ENCODE peak calls at places on chromosomes 6 and 20, in nine cellular contexts. W, K, S, E, I, M, Y, V and C are unnamed samples.

GRCh38 chr6:41713650-41714291 is 21.6 kb downstream of the TFEB start:
- DNase-seq in E (no peak), I (peak; percentile 70), W (no peak), S (no peak), V (peak; percentile 81), M (no peak), K (no peak), Y (no peak), C (no peak)

GRCh38 chr6:79079425-79080130 is 1.5 kb upstream of the PHIP start:
- DNase-seq in K (no peak), S (no peak), W (no peak), M (peak; percentile 70), E (peak; percentile 29), I (no peak), V (no peak), Y (no peak), C (no peak)

GRCh38 chr6:36888654-36889481 is 3.1 kb downstream of the C6orf89 start:
- DNase-seq in E (no peak), Y (no peak), V (no peak), M (no peak), K (peak; percentile 44), W (no peak), I (no peak), S (no peak), C (no peak)

GRCh38 chr6:116557863-116558262 is 4.3 kb downstream of the CALHM4 start:
- DNase-seq in Y (no peak), M (no peak), V (no peak), K (no peak), W (no peak), I (no peak), E (peak; percentile 96), S (peak; percentile 82), C (peak; percentile 84)

GRCh38 chr6:10837692-10837996 is 695 bp downstream of the MAK start:
- DNase-seq in V (peak; percentile 28), W (no peak), E (no peak), S (no peak), Y (no peak), M (peak; percentile 4), K (no peak), I (no peak), C (no peak)

GRCh38 chr20:35503841-35504460 is 25.5 kb downstream of the C20orf173 start:
- DNase-seq in V (no peak), I (no peak), K (no peak), S (no peak), W (peak; percentile 31), E (no peak), M (peak; percentile 91), Y (no peak), C (no peak)

GRCh38 chr6:38974389-38975133 is 74.0 kb upstream of the GLP1R start:
- DNase-seq in Y (no peak), M (no peak), W (no peak), V (no peak), I (no peak), E (peak; percentile 4), S (no peak), K (no peak), C (no peak)

GRCh38 chr6:7522873-7523272 is 18.6 kb upstream of the DSP start:
- DNase-seq in M (no peak), Y (no peak), V (no peak), S (no peak), W (no peak), K (no peak), I (no peak), E (no peak), C (no peak)

GRCh38 chr6:45003961-45004360 is 324.2 kb upstream of the RUNX2 start:
- DNase-seq in S (no peak), V (no peak), W (no peak), Y (no peak), K (no peak), E (no peak), M (no peak), I (no peak), C (no peak)

GRCh38 chr20:25865715-25866656 is 169.3 kb upstream of the ZNF337 start:
- DNase-seq in W (peak; percentile 90), V (peak; percentile 49), Y (peak; percentile 76), S (no peak), E (peak; percentile 70), M (peak; percentile 89), I (peak; percentile 79), K (peak; percentile 53), C (peak; percentile 69)

GRCh38 chr6:136786708-136787107 is 5.6 kb downstream of the MAP3K5 start:
- DNase-seq in M (no peak), K (no peak), W (no peak), E (no peak), I (no peak), Y (no peak), S (no peak), V (no peak), C (no peak)

GRCh38 chr20:59051666-59052065 is 9.1 kb upstream of the PRELID3B start:
- DNase-seq in E (no peak), S (no peak), W (no peak), K (no peak), Y (no peak), I (no peak), V (no peak), M (no peak), C (no peak)

GRCh38 chr6:17454316-17455005 is 61.1 kb downstream of the CAP2 start:
- DNase-seq in V (no peak), W (no peak), K (no peak), I (no peak), M (no peak), S (no peak), E (peak; percentile 91), Y (no peak), C (no peak)

GRCh38 chr20:50624351-50625016 is 66.9 kb downstream of the RIPOR3 start:
- DNase-seq in E (no peak), W (no peak), M (peak; percentile 46), S (no peak), V (no peak), I (no peak), Y (no peak), K (peak; percentile 64), C (no peak)

GRCh38 chr6:87393026-87393622 is 14.6 kb upstream of the CFAP206 start:
- DNase-seq in V (peak; percentile 26), Y (peak; percentile 56), K (peak; percentile 64), M (peak; percentile 76), W (no peak), E (peak; percentile 76), I (no peak), S (peak; percentile 12), C (peak; percentile 33)

GRCh38 chr6:34392497-34393190 is at the start of gene NUDT3:
- DNase-seq in K (peak; percentile 90), V (peak; percentile 98), I (peak; percentile 97), Y (peak; percentile 95), S (peak; percentile 90), M (peak; percentile 96), W (peak; percentile 93), E (peak; percentile 91), C (peak; percentile 79)

GRCh38 chr6:152206072-152206818 is 398.8 kb downstream of the ESR1 start:
- DNase-seq in W (no peak), M (no peak), Y (no peak), K (no peak), E (peak; percentile 9), I (peak; percentile 56), V (no peak), S (peak; percentile 7), C (peak; percentile 3)

GRCh38 chr20:57610261-57610952 is 9.8 kb downstream of the ZBP1 start:
- DNase-seq in S (no peak), V (no peak), M (no peak), I (peak; percentile 45), Y (no peak), K (no peak), W (no peak), E (no peak), C (no peak)

GRCh38 chr6:64330694-64331309 is 695.2 kb downstream of the PHF3 start:
- DNase-seq in E (peak; percentile 32), K (no peak), V (no peak), Y (peak; percentile 48), S (no peak), M (peak; percentile 46), W (peak; percentile 69), I (peak; percentile 85), C (peak; percentile 39)

GRCh38 chr6:131673184-131673583 is 28.0 kb downstream of the OR2A4 start:
- DNase-seq in E (no peak), Y (no peak), W (no peak), K (no peak), I (no peak), M (no peak), V (no peak), S (no peak), C (no peak)

GRCh38 chr6:142187209-142187608 is 40.1 kb downstream of the VTA1 start:
- DNase-seq in M (no peak), I (no peak), W (no peak), Y (no peak), K (no peak), E (peak; percentile 30), S (peak; percentile 51), V (no peak), C (no peak)

GRCh38 chr20:45347936-45348809 is at the start of gene SDC4:
- DNase-seq in V (peak; percentile 47), Y (no peak), S (peak; percentile 87), K (peak; percentile 31), W (no peak), M (no peak), E (peak; percentile 66), I (peak; percentile 81), C (peak; percentile 45)

GRCh38 chr6:55397986-55398385 is 70.7 kb downstream of the GFRAL start:
- DNase-seq in W (no peak), I (no peak), S (no peak), V (no peak), K (no peak), M (no peak), E (no peak), Y (no peak), C (no peak)